ENCODE peak calls at places on chromosomes 5 and 9, in ten cellular contexts. One of them, this sample, is unnamed.

GRCh38 chr9:136840877-136841645 is 1.2 kb upstream of the AJM1 start:
- DNase-seq in heart right ventricle: no peak
- DNase-seq in transverse colon: peak; percentile 81
- DNase-seq in suprapubic skin: no peak
- DNase-seq in HCT116: no peak
- DNase-seq in HepG2: peak; percentile 73
- DNase-seq in IMR-90: peak; percentile 62
- DNase-seq in mucosa of descending colon: peak; percentile 88
- DNase-seq in keratinocyte: no peak
- DNase-seq in cardiac muscle cell: peak; percentile 84
- DNase-seq in this sample: no peak

GRCh38 chr9:93667627-93668026 is 91.2 kb downstream of the PHF2 start:
- DNase-seq in heart right ventricle: no peak
- DNase-seq in transverse colon: peak; percentile 4
- DNase-seq in suprapubic skin: no peak
- DNase-seq in HCT116: no peak
- DNase-seq in HepG2: no peak
- DNase-seq in IMR-90: no peak
- DNase-seq in mucosa of descending colon: peak; percentile 10
- DNase-seq in keratinocyte: no peak
- DNase-seq in cardiac muscle cell: no peak
- DNase-seq in this sample: no peak

GRCh38 chr5:158886086-158886485 is 213.6 kb downstream of the EBF1 start:
- DNase-seq in heart right ventricle: no peak
- DNase-seq in transverse colon: no peak
- DNase-seq in suprapubic skin: no peak
- DNase-seq in HCT116: no peak
- DNase-seq in HepG2: no peak
- DNase-seq in IMR-90: no peak
- DNase-seq in mucosa of descending colon: no peak
- DNase-seq in keratinocyte: no peak
- DNase-seq in cardiac muscle cell: no peak
- DNase-seq in this sample: no peak

GRCh38 chr9:73179594-73179993 is 27.9 kb downstream of the ANXA1 start:
- DNase-seq in heart right ventricle: no peak
- DNase-seq in transverse colon: no peak
- DNase-seq in suprapubic skin: no peak
- DNase-seq in HCT116: peak; percentile 69
- DNase-seq in HepG2: no peak
- DNase-seq in IMR-90: peak; percentile 16
- DNase-seq in mucosa of descending colon: no peak
- DNase-seq in keratinocyte: no peak
- DNase-seq in cardiac muscle cell: no peak
- DNase-seq in this sample: no peak

GRCh38 chr9:80157561-80157983 is 585.8 kb downstream of the TLE4 start:
- DNase-seq in heart right ventricle: no peak
- DNase-seq in transverse colon: no peak
- DNase-seq in suprapubic skin: no peak
- DNase-seq in HCT116: no peak
- DNase-seq in HepG2: no peak
- DNase-seq in IMR-90: peak; percentile 67
- DNase-seq in mucosa of descending colon: no peak
- DNase-seq in keratinocyte: no peak
- DNase-seq in cardiac muscle cell: no peak
- DNase-seq in this sample: no peak

GRCh38 chr5:143642791-143643190 is 169.2 kb upstream of the HMHB1 start:
- DNase-seq in heart right ventricle: no peak
- DNase-seq in transverse colon: no peak
- DNase-seq in suprapubic skin: no peak
- DNase-seq in HCT116: no peak
- DNase-seq in HepG2: no peak
- DNase-seq in IMR-90: peak; percentile 36
- DNase-seq in mucosa of descending colon: no peak
- DNase-seq in keratinocyte: no peak
- DNase-seq in cardiac muscle cell: no peak
- DNase-seq in this sample: no peak

GRCh38 chr5:122463221-122463620 is 151.2 kb downstream of the SNCAIP start:
- DNase-seq in heart right ventricle: no peak
- DNase-seq in transverse colon: no peak
- DNase-seq in suprapubic skin: no peak
- DNase-seq in HCT116: no peak
- DNase-seq in HepG2: no peak
- DNase-seq in IMR-90: peak; percentile 87
- DNase-seq in mucosa of descending colon: no peak
- DNase-seq in keratinocyte: no peak
- DNase-seq in cardiac muscle cell: no peak
- DNase-seq in this sample: no peak

GRCh38 chr5:18778226-18778625 is 1144.0 kb downstream of the TAF11L14 start:
- DNase-seq in heart right ventricle: no peak
- DNase-seq in transverse colon: no peak
- DNase-seq in suprapubic skin: no peak
- DNase-seq in HCT116: no peak
- DNase-seq in HepG2: no peak
- DNase-seq in IMR-90: no peak
- DNase-seq in mucosa of descending colon: no peak
- DNase-seq in keratinocyte: no peak
- DNase-seq in cardiac muscle cell: no peak
- DNase-seq in this sample: no peak

GRCh38 chr9:74783408-74783807 is 104.3 kb downstream of the TRPM6 start:
- DNase-seq in heart right ventricle: no peak
- DNase-seq in transverse colon: no peak
- DNase-seq in suprapubic skin: no peak
- DNase-seq in HCT116: no peak
- DNase-seq in HepG2: no peak
- DNase-seq in IMR-90: peak; percentile 69
- DNase-seq in mucosa of descending colon: no peak
- DNase-seq in keratinocyte: no peak
- DNase-seq in cardiac muscle cell: no peak
- DNase-seq in this sample: no peak

GRCh38 chr5:116626945-116627679 is 52.5 kb upstream of the SEMA6A start:
- DNase-seq in heart right ventricle: no peak
- DNase-seq in transverse colon: no peak
- DNase-seq in suprapubic skin: no peak
- DNase-seq in HCT116: no peak
- DNase-seq in HepG2: no peak
- DNase-seq in IMR-90: no peak
- DNase-seq in mucosa of descending colon: no peak
- DNase-seq in keratinocyte: no peak
- DNase-seq in cardiac muscle cell: no peak
- DNase-seq in this sample: no peak

DNA sequence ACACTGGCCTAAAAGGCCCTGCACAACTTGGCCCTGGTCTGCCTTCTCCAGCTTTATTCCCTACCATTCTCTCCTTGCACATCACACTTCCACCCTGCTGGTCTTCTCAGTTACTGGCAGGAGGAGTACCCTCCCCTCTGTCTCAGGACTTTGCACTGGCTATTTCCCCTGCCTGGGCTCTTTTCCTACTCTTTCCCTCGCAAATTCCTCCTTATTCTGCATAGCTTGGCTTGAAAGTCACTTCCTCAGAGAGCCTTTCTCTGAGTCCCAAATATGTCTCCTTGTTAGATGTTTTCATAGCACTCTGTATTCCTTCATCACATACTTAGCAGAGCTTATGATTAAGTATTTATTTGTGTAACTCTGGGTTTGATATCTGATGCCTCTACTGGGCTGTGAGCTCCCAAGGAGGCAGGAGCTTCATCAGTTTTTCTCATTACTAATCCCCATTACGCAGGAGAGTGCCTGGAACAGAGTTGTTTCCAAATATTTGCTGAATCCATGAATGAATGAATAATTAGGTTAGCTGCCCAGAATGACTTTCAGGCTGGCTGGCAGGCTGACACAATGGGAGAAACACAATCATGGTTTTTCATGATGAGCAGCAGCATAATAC is 159.9 kb upstream of the KLF9 start:
- DNase-seq in heart right ventricle: no peak
- DNase-seq in transverse colon: no peak
- DNase-seq in suprapubic skin: no peak
- DNase-seq in HCT116: no peak
- DNase-seq in HepG2: no peak
- DNase-seq in IMR-90: peak; percentile 76
- DNase-seq in mucosa of descending colon: no peak
- DNase-seq in keratinocyte: no peak
- DNase-seq in cardiac muscle cell: no peak
- DNase-seq in this sample: no peak
- TF ChIP-seq CTCF in heart right ventricle: no peak
- TF ChIP-seq CTCF in transverse colon: no peak
- TF ChIP-seq CTCF in suprapubic skin: no peak
- TF ChIP-seq CTCF in HCT116: no peak
- TF ChIP-seq CTCF in HepG2: no peak
- TF ChIP-seq CTCF in IMR-90: no peak
- TF ChIP-seq CTCF in mucosa of descending colon: no peak
- TF ChIP-seq CTCF in keratinocyte: no peak
- TF ChIP-seq CTCF in cardiac muscle cell: no peak
- TF ChIP-seq CTCF in this sample: no peak

DNA sequence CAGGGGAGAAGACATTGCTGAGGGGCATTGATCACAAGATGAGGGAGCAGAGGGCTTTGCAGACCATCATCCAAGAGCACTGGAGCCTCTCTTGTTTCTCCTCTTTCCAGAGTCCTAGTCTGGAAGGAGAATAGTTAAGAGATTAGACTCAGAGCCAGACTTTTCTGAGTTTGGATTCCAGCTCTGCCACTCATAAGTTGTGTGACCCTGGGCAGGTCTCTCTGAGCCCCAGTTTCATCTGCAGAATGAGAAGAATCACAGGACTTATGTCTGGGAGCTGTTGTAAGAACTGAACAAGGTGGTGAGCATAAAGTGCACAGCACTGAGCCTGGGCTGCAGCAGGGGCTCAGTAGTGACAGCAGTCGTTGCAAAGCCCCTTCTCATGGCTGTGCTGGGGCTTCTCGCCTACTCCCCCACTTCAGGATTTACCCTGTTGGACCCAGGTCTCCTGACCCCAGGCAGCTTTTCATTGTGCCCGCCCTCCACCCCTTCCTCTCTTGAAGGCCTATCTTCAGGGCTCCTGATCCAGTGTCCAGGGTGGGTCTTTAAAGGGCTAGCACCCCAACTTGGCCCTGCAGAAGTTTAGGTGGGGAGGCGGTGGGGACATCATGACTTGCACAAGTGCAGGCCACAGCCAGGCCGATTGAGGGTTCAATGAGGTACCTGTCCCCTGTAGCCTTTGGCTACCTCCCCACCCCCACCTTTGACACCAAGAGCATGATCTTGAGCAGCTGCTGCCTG is 1.5 kb downstream of the SYNPO start:
- DNase-seq in heart right ventricle: no peak
- DNase-seq in transverse colon: no peak
- DNase-seq in suprapubic skin: no peak
- DNase-seq in HCT116: no peak
- DNase-seq in HepG2: no peak
- DNase-seq in IMR-90: no peak
- DNase-seq in mucosa of descending colon: no peak
- DNase-seq in keratinocyte: no peak
- DNase-seq in cardiac muscle cell: no peak
- DNase-seq in this sample: no peak
- H3K4me1 ChIP-seq in heart right ventricle: peaks cover 93% of the 10 kb centered on the region
- H3K4me1 ChIP-seq in transverse colon: peaks cover 34% of the 10 kb centered on the region
- H3K4me1 ChIP-seq in suprapubic skin: peaks cover 85% of the 10 kb centered on the region
- H3K4me1 ChIP-seq in HCT116: peaks cover 86% of the 10 kb centered on the region
- H3K4me1 ChIP-seq in HepG2: peaks cover 81% of the 10 kb centered on the region
- H3K4me1 ChIP-seq in IMR-90: peaks cover 51% of the 10 kb centered on the region
- H3K4me1 ChIP-seq in mucosa of descending colon: peaks cover 9% of the 10 kb centered on the region
- H3K4me1 ChIP-seq in keratinocyte: peaks cover 79% of the 10 kb centered on the region
- H3K4me1 ChIP-seq in cardiac muscle cell: peaks cover 31% of the 10 kb centered on the region
- H3K4me1 ChIP-seq in this sample: peaks cover 85% of the 10 kb centered on the region

DNA sequence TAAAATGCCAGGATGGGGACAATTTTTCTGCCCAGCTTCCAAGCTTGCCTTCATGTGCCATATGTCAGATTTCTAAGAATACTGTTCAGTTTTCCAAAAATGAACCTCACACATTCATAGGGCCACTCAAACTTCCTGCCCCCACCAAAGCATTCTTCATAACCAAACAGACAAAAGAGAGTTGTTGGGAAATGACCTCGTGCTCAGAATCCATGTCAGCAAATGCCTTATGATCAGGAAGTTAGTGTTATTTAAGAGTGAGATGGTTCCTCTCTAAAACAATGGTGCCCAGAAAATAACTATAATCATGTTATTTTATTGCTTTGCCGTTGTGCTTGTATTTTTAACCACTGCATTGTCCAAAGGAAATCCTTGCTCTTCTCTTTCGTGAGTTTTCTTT is 208.2 kb downstream of the ZNF608 start:
- DNase-seq in heart right ventricle: no peak
- DNase-seq in transverse colon: no peak
- DNase-seq in suprapubic skin: no peak
- DNase-seq in HCT116: no peak
- DNase-seq in HepG2: no peak
- DNase-seq in IMR-90: no peak
- DNase-seq in mucosa of descending colon: no peak
- DNase-seq in keratinocyte: no peak
- DNase-seq in cardiac muscle cell: no peak
- DNase-seq in this sample: no peak
- H3K4me3 ChIP-seq in heart right ventricle: no peak overlapping the region
- H3K4me3 ChIP-seq in transverse colon: no peak overlapping the region
- H3K4me3 ChIP-seq in suprapubic skin: no peak overlapping the region
- H3K4me3 ChIP-seq in HCT116: no peak overlapping the region
- H3K4me3 ChIP-seq in HepG2: no peak overlapping the region
- H3K4me3 ChIP-seq in IMR-90: no peak overlapping the region
- H3K4me3 ChIP-seq in mucosa of descending colon: no peak overlapping the region
- H3K4me3 ChIP-seq in keratinocyte: no peak overlapping the region
- H3K4me3 ChIP-seq in cardiac muscle cell: no peak overlapping the region
- H3K4me3 ChIP-seq in this sample: no peak overlapping the region

GRCh38 chr5:173926359-173926758 is 38.2 kb downstream of the CPEB4 start:
- DNase-seq in heart right ventricle: peak; percentile 62
- DNase-seq in transverse colon: no peak
- DNase-seq in suprapubic skin: no peak
- DNase-seq in HCT116: no peak
- DNase-seq in HepG2: no peak
- DNase-seq in IMR-90: peak; percentile 66
- DNase-seq in mucosa of descending colon: no peak
- DNase-seq in keratinocyte: no peak
- DNase-seq in cardiac muscle cell: peak; percentile 59
- DNase-seq in this sample: no peak

GRCh38 chr5:173923236-173924104 is 35.3 kb downstream of the CPEB4 start:
- DNase-seq in heart right ventricle: no peak
- DNase-seq in transverse colon: no peak
- DNase-seq in suprapubic skin: no peak
- DNase-seq in HCT116: no peak
- DNase-seq in HepG2: no peak
- DNase-seq in IMR-90: peak; percentile 61
- DNase-seq in mucosa of descending colon: no peak
- DNase-seq in keratinocyte: no peak
- DNase-seq in cardiac muscle cell: peak; percentile 63
- DNase-seq in this sample: no peak

GRCh38 chr5:173924899-173925298 is 36.8 kb downstream of the CPEB4 start:
- DNase-seq in heart right ventricle: no peak
- DNase-seq in transverse colon: no peak
- DNase-seq in suprapubic skin: no peak
- DNase-seq in HCT116: no peak
- DNase-seq in HepG2: no peak
- DNase-seq in IMR-90: no peak
- DNase-seq in mucosa of descending colon: no peak
- DNase-seq in keratinocyte: no peak
- DNase-seq in cardiac muscle cell: no peak
- DNase-seq in this sample: no peak

GRCh38 chr5:173922527-173922926 is 34.4 kb downstream of the CPEB4 start:
- DNase-seq in heart right ventricle: no peak
- DNase-seq in transverse colon: no peak
- DNase-seq in suprapubic skin: no peak
- DNase-seq in HCT116: no peak
- DNase-seq in HepG2: no peak
- DNase-seq in IMR-90: peak; percentile 17
- DNase-seq in mucosa of descending colon: no peak
- DNase-seq in keratinocyte: no peak
- DNase-seq in cardiac muscle cell: no peak
- DNase-seq in this sample: no peak

GRCh38 chr5:173925449-173926071 is 37.4 kb downstream of the CPEB4 start:
- DNase-seq in heart right ventricle: peak; percentile 41
- DNase-seq in transverse colon: peak; percentile 55
- DNase-seq in suprapubic skin: no peak
- DNase-seq in HCT116: peak; percentile 38
- DNase-seq in HepG2: no peak
- DNase-seq in IMR-90: peak; percentile 57
- DNase-seq in mucosa of descending colon: peak; percentile 42
- DNase-seq in keratinocyte: peak; percentile 19
- DNase-seq in cardiac muscle cell: peak; percentile 63
- DNase-seq in this sample: no peak
- TF ChIP-seq CTCF in heart right ventricle: peak; percentile 60
- TF ChIP-seq CTCF in transverse colon: no peak
- TF ChIP-seq CTCF in suprapubic skin: peak; percentile 7
- TF ChIP-seq CTCF in HCT116: peak; percentile 72
- TF ChIP-seq CTCF in HepG2: peak; percentile 43
- TF ChIP-seq CTCF in IMR-90: peak; percentile 49
- TF ChIP-seq CTCF in mucosa of descending colon: no peak
- TF ChIP-seq CTCF in keratinocyte: peak; percentile 57
- TF ChIP-seq CTCF in cardiac muscle cell: peak; percentile 67
- TF ChIP-seq CTCF in this sample: peak; percentile 38

This sample was measured in esophagus squamous epithelium.